ENCODE peak calls at places on chromosomes 6 and 20, in five cellular contexts. One of them, this sample, is unnamed.

GRCh38 chr6:71368284-71368683 is 79.7 kb downstream of the OGFRL1 start:
- DNase-seq in dorsolateral prefrontal cortex: no peak
- DNase-seq in body of pancreas: no peak
- DNase-seq in prostate gland: no peak
- DNase-seq in cardiac muscle cell: no peak
- DNase-seq in this sample: no peak

GRCh38 chr20:35117148-35117547 is 24.5 kb upstream of the TRPC4AP start:
- DNase-seq in dorsolateral prefrontal cortex: no peak
- DNase-seq in body of pancreas: no peak
- DNase-seq in prostate gland: no peak
- DNase-seq in cardiac muscle cell: no peak
- DNase-seq in this sample: no peak

GRCh38 chr6:26295691-26296555 is 69.1 kb upstream of the BTN3A2 start:
- DNase-seq in dorsolateral prefrontal cortex: no peak
- DNase-seq in body of pancreas: no peak
- DNase-seq in prostate gland: no peak
- DNase-seq in cardiac muscle cell: no peak
- DNase-seq in this sample: no peak

GRCh38 chr20:1644101-1644962 is 13.2 kb downstream of the SIRPG start:
- DNase-seq in dorsolateral prefrontal cortex: no peak
- DNase-seq in body of pancreas: no peak
- DNase-seq in prostate gland: no peak
- DNase-seq in cardiac muscle cell: no peak
- DNase-seq in this sample: no peak

GRCh38 chr6:18226451-18226850 is 37.9 kb downstream of the DEK start:
- DNase-seq in dorsolateral prefrontal cortex: no peak
- DNase-seq in body of pancreas: no peak
- DNase-seq in prostate gland: no peak
- DNase-seq in cardiac muscle cell: no peak
- DNase-seq in this sample: no peak

GRCh38 chr6:63904844-63905243 is 269.2 kb downstream of the PHF3 start:
- DNase-seq in dorsolateral prefrontal cortex: no peak
- DNase-seq in body of pancreas: no peak
- DNase-seq in prostate gland: no peak
- DNase-seq in cardiac muscle cell: no peak
- DNase-seq in this sample: no peak

GRCh38 chr20:56504373-56505005 is 20.1 kb upstream of the FAM209A start:
- DNase-seq in dorsolateral prefrontal cortex: no peak
- DNase-seq in body of pancreas: no peak
- DNase-seq in prostate gland: no peak
- DNase-seq in cardiac muscle cell: peak
- DNase-seq in this sample: no peak

GRCh38 chr6:34912715-34913464 is 23.8 kb downstream of the ANKS1A start:
- DNase-seq in dorsolateral prefrontal cortex: no peak
- DNase-seq in body of pancreas: no peak
- DNase-seq in prostate gland: no peak
- DNase-seq in cardiac muscle cell: no peak
- DNase-seq in this sample: no peak

GRCh38 chr6:145964948-145965366 is 799 bp upstream of the SHPRH start:
- DNase-seq in dorsolateral prefrontal cortex: no peak
- DNase-seq in body of pancreas: no peak
- DNase-seq in prostate gland: no peak
- DNase-seq in cardiac muscle cell: no peak
- DNase-seq in this sample: no peak

GRCh38 chr6:160379464-160379863 is 31.3 kb downstream of the SLC22A3 start:
- DNase-seq in dorsolateral prefrontal cortex: no peak
- DNase-seq in body of pancreas: no peak
- DNase-seq in prostate gland: no peak
- DNase-seq in cardiac muscle cell: no peak
- DNase-seq in this sample: no peak

GRCh38 chr6:168206186-168206585 is 113.4 kb downstream of the DACT2 start:
- DNase-seq in dorsolateral prefrontal cortex: no peak
- DNase-seq in body of pancreas: no peak
- DNase-seq in prostate gland: no peak
- DNase-seq in cardiac muscle cell: no peak
- DNase-seq in this sample: no peak

GRCh38 chr20:11852801-11853200 is 64.9 kb upstream of the BTBD3 start:
- DNase-seq in dorsolateral prefrontal cortex: no peak
- DNase-seq in body of pancreas: no peak
- DNase-seq in prostate gland: no peak
- DNase-seq in cardiac muscle cell: no peak
- DNase-seq in this sample: no peak

GRCh38 chr20:1377341-1377871 is 15.4 kb downstream of the FKBP1A start:
- DNase-seq in dorsolateral prefrontal cortex: no peak
- DNase-seq in body of pancreas: no peak
- DNase-seq in prostate gland: no peak
- DNase-seq in cardiac muscle cell: no peak
- DNase-seq in this sample: no peak

GRCh38 chr6:37110455-37111155 is 59.3 kb upstream of the PIM1 start:
- DNase-seq in dorsolateral prefrontal cortex: no peak
- DNase-seq in body of pancreas: no peak
- DNase-seq in prostate gland: no peak
- DNase-seq in cardiac muscle cell: no peak
- DNase-seq in this sample: no peak

GRCh38 chr6:152932865-152933264 is 50.0 kb downstream of the FBXO5 start:
- DNase-seq in dorsolateral prefrontal cortex: no peak
- DNase-seq in body of pancreas: no peak
- DNase-seq in prostate gland: no peak
- DNase-seq in cardiac muscle cell: no peak
- DNase-seq in this sample: no peak

GRCh38 chr6:159973951-159974350 is 5.1 kb downstream of the IGF2R start:
- DNase-seq in dorsolateral prefrontal cortex: no peak
- DNase-seq in body of pancreas: no peak
- DNase-seq in prostate gland: no peak
- DNase-seq in cardiac muscle cell: peak
- DNase-seq in this sample: no peak

GRCh38 chr6:17341891-17342290 is 51.5 kb upstream of the CAP2 start:
- DNase-seq in dorsolateral prefrontal cortex: no peak
- DNase-seq in body of pancreas: no peak
- DNase-seq in prostate gland: no peak
- DNase-seq in cardiac muscle cell: no peak
- DNase-seq in this sample: no peak

GRCh38 chr6:27448456-27448855 is 24.4 kb downstream of the ZNF184 start:
- DNase-seq in dorsolateral prefrontal cortex: no peak
- DNase-seq in body of pancreas: no peak
- DNase-seq in prostate gland: no peak
- DNase-seq in cardiac muscle cell: no peak
- DNase-seq in this sample: no peak

GRCh38 chr6:150380256-150380655 is 11.4 kb downstream of the IYD start:
- DNase-seq in dorsolateral prefrontal cortex: no peak
- DNase-seq in body of pancreas: no peak
- DNase-seq in prostate gland: no peak
- DNase-seq in cardiac muscle cell: no peak
- DNase-seq in this sample: no peak

GRCh38 chr6:125190667-125191066 is 37.1 kb downstream of the TPD52L1 start:
- DNase-seq in dorsolateral prefrontal cortex: no peak
- DNase-seq in body of pancreas: no peak
- DNase-seq in prostate gland: no peak
- DNase-seq in cardiac muscle cell: no peak
- DNase-seq in this sample: no peak

GRCh38 chr20:56443654-56444540 is 24.5 kb upstream of the RTF2 start:
- DNase-seq in dorsolateral prefrontal cortex: no peak
- DNase-seq in body of pancreas: no peak
- DNase-seq in prostate gland: no peak
- DNase-seq in cardiac muscle cell: no peak
- DNase-seq in this sample: no peak

GRCh38 chr6:104908031-104908430 is 48.3 kb upstream of the HACE1 start:
- DNase-seq in dorsolateral prefrontal cortex: no peak
- DNase-seq in body of pancreas: no peak
- DNase-seq in prostate gland: no peak
- DNase-seq in cardiac muscle cell: no peak
- DNase-seq in this sample: no peak

GRCh38 chr6:30880563-30881252 is 3.6 kb upstream of the DDR1 start:
- DNase-seq in dorsolateral prefrontal cortex: peak
- DNase-seq in body of pancreas: no peak
- DNase-seq in prostate gland: no peak
- DNase-seq in cardiac muscle cell: peak
- DNase-seq in this sample: no peak

GRCh38 chr6:24358219-24358821 is 461 bp upstream of the DCDC2 start:
- DNase-seq in dorsolateral prefrontal cortex: no peak
- DNase-seq in body of pancreas: peak
- DNase-seq in prostate gland: no peak
- DNase-seq in cardiac muscle cell: no peak
- DNase-seq in this sample: no peak

GRCh38 chr6:30334077-30334476 is 7.3 kb downstream of the TRIM39 start:
- DNase-seq in dorsolateral prefrontal cortex: no peak
- DNase-seq in body of pancreas: no peak
- DNase-seq in prostate gland: no peak
- DNase-seq in cardiac muscle cell: no peak
- DNase-seq in this sample: no peak

GRCh38 chr6:1297746-1298145 is 14.2 kb upstream of the FOXQ1 start:
- DNase-seq in dorsolateral prefrontal cortex: no peak
- DNase-seq in body of pancreas: no peak
- DNase-seq in prostate gland: no peak
- DNase-seq in cardiac muscle cell: peak
- DNase-seq in this sample: no peak

GRCh38 chr6:41408576-41408975 is 73.2 kb downstream of the NCR2 start:
- DNase-seq in dorsolateral prefrontal cortex: no peak
- DNase-seq in body of pancreas: no peak
- DNase-seq in prostate gland: no peak
- DNase-seq in cardiac muscle cell: peak
- DNase-seq in this sample: no peak

GRCh38 chr6:41409489-41409888 is 74.1 kb downstream of the NCR2 start:
- DNase-seq in dorsolateral prefrontal cortex: no peak
- DNase-seq in body of pancreas: no peak
- DNase-seq in prostate gland: no peak
- DNase-seq in cardiac muscle cell: no peak
- DNase-seq in this sample: no peak

GRCh38 chr6:41408982-41409381 is 73.6 kb downstream of the NCR2 start:
- DNase-seq in dorsolateral prefrontal cortex: no peak
- DNase-seq in body of pancreas: no peak
- DNase-seq in prostate gland: no peak
- DNase-seq in cardiac muscle cell: no peak
- DNase-seq in this sample: no peak

GRCh38 chr6:41405941-41406340 is 70.5 kb downstream of the NCR2 start:
- DNase-seq in dorsolateral prefrontal cortex: no peak
- DNase-seq in body of pancreas: no peak
- DNase-seq in prostate gland: no peak
- DNase-seq in cardiac muscle cell: no peak
- DNase-seq in this sample: no peak

GRCh38 chr6:41406821-41407787 is 71.7 kb downstream of the NCR2 start:
- DNase-seq in dorsolateral prefrontal cortex: no peak
- DNase-seq in body of pancreas: peak
- DNase-seq in prostate gland: no peak
- DNase-seq in cardiac muscle cell: no peak
- DNase-seq in this sample: no peak
- H3K4me3 ChIP-seq in dorsolateral prefrontal cortex: no peak
- H3K4me3 ChIP-seq in body of pancreas: no peak
- H3K4me3 ChIP-seq in prostate gland: no peak
- H3K4me3 ChIP-seq in cardiac muscle cell: no peak
- H3K4me3 ChIP-seq in this sample: no peak

DNA sequence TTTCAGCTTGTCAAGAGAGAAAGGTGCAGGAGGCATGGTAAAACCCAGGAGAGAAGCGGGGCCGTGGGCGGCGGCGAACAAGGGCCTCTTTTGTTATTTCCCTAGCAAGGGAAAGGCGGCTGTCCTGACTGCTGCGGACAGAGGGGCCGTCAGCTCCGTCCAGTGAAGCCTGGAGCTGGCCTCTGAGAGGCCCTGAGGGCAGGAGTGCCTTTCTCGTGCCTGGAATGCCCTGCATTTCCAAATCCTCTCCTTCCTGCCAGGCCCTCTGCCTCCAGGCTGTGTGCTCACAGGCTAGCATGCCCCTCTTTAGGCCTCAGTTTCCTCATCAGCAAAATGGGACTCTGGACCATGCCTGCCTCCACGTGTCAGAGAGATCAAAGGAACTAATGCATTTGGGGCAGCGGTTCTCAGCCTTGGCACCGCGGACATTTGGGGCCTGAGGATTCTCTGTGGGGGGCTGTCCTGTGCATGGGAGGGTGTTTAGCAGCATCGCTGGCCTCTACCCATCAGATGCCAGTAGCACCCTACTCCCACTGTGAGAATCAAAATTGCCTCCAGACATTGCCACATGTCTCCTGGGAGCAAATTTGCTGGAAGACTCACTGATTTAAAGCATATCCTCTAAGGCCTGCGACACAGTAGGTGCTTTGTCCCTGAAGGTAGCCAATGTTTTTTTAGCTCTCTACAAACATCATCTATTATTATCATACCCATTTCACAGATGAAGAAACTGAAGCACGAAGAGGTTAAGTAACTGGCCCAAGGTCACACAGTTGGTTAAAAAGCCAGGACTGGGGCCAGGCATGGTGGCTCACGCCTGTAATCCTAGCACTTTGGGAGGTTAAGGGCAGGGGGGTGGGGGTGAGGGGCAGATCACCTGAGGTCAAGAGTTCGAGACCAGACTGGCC is 12.6 kb downstream of the SLC13A3 start:
- DNase-seq in dorsolateral prefrontal cortex: peak
- DNase-seq in body of pancreas: no peak
- DNase-seq in prostate gland: no peak
- DNase-seq in cardiac muscle cell: no peak
- DNase-seq in this sample: no peak
- TF ChIP-seq CTCF in dorsolateral prefrontal cortex: no peak
- TF ChIP-seq CTCF in body of pancreas: no peak
- TF ChIP-seq CTCF in prostate gland: no peak
- TF ChIP-seq CTCF in cardiac muscle cell: no peak
- TF ChIP-seq CTCF in this sample: no peak

GRCh38 chr20:3804781-3805180 is 8.7 kb downstream of the CDC25B start:
- DNase-seq in dorsolateral prefrontal cortex: no peak
- DNase-seq in body of pancreas: no peak
- DNase-seq in prostate gland: no peak
- DNase-seq in cardiac muscle cell: no peak
- DNase-seq in this sample: no peak
- H3K27ac ChIP-seq in dorsolateral prefrontal cortex: no peak
- H3K27ac ChIP-seq in body of pancreas: no peak
- H3K27ac ChIP-seq in prostate gland: no peak
- H3K27ac ChIP-seq in cardiac muscle cell: no peak
- H3K27ac ChIP-seq in this sample: peak

GRCh38 chr6:41028618-41029486 is 10.2 kb downstream of the UNC5CL start:
- DNase-seq in dorsolateral prefrontal cortex: no peak
- DNase-seq in body of pancreas: no peak
- DNase-seq in prostate gland: no peak
- DNase-seq in cardiac muscle cell: peak
- DNase-seq in this sample: no peak

GRCh38 chr6:41023114-41023513 is 15.9 kb downstream of the UNC5CL start:
- DNase-seq in dorsolateral prefrontal cortex: no peak
- DNase-seq in body of pancreas: no peak
- DNase-seq in prostate gland: no peak
- DNase-seq in cardiac muscle cell: no peak
- DNase-seq in this sample: no peak

GRCh38 chr6:41027799-41028617 is 11.0 kb downstream of the UNC5CL start:
- DNase-seq in dorsolateral prefrontal cortex: peak
- DNase-seq in body of pancreas: peak
- DNase-seq in prostate gland: peak
- DNase-seq in cardiac muscle cell: peak
- DNase-seq in this sample: peak

GRCh38 chr6:41025966-41026365 is 13.1 kb downstream of the UNC5CL start:
- DNase-seq in dorsolateral prefrontal cortex: no peak
- DNase-seq in body of pancreas: no peak
- DNase-seq in prostate gland: no peak
- DNase-seq in cardiac muscle cell: no peak
- DNase-seq in this sample: no peak

DNA sequence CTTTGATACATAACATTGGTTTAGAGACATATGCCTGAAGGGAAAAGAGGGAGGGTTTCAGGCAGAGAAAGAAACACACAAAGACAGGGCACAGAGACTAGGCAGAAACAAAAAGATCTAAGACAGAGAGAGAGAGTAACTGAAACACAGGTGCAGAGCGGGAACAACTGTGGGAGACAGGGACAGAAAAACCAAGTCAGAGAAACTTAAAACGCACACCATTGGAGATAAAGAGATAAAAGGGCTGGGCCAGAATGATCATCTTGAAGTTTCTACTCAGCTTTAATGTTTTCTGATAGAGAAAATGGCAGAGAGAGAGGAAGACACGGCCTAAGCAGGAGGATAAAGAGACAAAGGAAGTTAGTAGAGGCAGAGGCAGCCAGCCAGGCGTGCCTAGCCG is 11.8 kb downstream of the UNC5CL start:
- DNase-seq in dorsolateral prefrontal cortex: no peak
- DNase-seq in body of pancreas: no peak
- DNase-seq in prostate gland: no peak
- DNase-seq in cardiac muscle cell: no peak
- DNase-seq in this sample: no peak
- H3K4me3 ChIP-seq in dorsolateral prefrontal cortex: peak
- H3K4me3 ChIP-seq in body of pancreas: no peak
- H3K4me3 ChIP-seq in prostate gland: peak
- H3K4me3 ChIP-seq in cardiac muscle cell: peak
- H3K4me3 ChIP-seq in this sample: peak